ENCODE peak calls at places on chromosomes 7 and 10, in six cellular contexts. X is tibial nerve, D is GM23338, O is WTC11, M is glutamatergic neuron, N is neural crest cell. J is an unnamed sample.

GRCh38 chr10:12333382-12334185 is 15.8 kb upstream of the CAMK1D start:
- DNase-seq in X (peak), D (no peak), O (no peak), M (no peak), N (no peak), J (no peak)

GRCh38 chr10:62851449-62851848 is 35.3 kb upstream of the EGR2 start:
- DNase-seq in X (no peak), D (peak), O (peak), M (no peak), N (no peak), J (no peak)

GRCh38 chr10:25232229-25232628 is 57.4 kb downstream of the GPR158 start:
- DNase-seq in X (no peak), D (no peak), O (no peak), M (no peak), N (no peak), J (no peak)

GRCh38 chr10:62217683-62218082 is 51.0 kb downstream of the RTKN2 start:
- DNase-seq in X (no peak), D (no peak), O (no peak), M (no peak), N (no peak), J (no peak)

GRCh38 chr7:105480931-105481330 is 41.1 kb downstream of the PUS7 start:
- DNase-seq in X (no peak), D (no peak), O (no peak), M (no peak), N (no peak), J (no peak)

GRCh38 chr7:150973571-150974451 is 4.3 kb downstream of the KCNH2 start:
- DNase-seq in X (no peak), D (peak), O (peak), M (peak), N (no peak), J (no peak)

GRCh38 chr10:102175415-102175814 is 23.2 kb downstream of the NOLC1 start:
- DNase-seq in X (no peak), D (no peak), O (no peak), M (no peak), N (no peak), J (no peak)

GRCh38 chr7:13016633-13017324 is 329.3 kb downstream of the ARL4A start:
- DNase-seq in X (no peak), D (peak), O (no peak), M (no peak), N (no peak), J (no peak)

GRCh38 chr7:44309271-44310091 is 15.9 kb downstream of the CAMK2B start:
- DNase-seq in X (no peak), D (peak), O (peak), M (peak), N (peak), J (peak)

GRCh38 chr7:744854-745430 is 17.9 kb upstream of the PRKAR1B start:
- DNase-seq in X (no peak), D (no peak), O (no peak), M (no peak), N (no peak), J (no peak)

DNA sequence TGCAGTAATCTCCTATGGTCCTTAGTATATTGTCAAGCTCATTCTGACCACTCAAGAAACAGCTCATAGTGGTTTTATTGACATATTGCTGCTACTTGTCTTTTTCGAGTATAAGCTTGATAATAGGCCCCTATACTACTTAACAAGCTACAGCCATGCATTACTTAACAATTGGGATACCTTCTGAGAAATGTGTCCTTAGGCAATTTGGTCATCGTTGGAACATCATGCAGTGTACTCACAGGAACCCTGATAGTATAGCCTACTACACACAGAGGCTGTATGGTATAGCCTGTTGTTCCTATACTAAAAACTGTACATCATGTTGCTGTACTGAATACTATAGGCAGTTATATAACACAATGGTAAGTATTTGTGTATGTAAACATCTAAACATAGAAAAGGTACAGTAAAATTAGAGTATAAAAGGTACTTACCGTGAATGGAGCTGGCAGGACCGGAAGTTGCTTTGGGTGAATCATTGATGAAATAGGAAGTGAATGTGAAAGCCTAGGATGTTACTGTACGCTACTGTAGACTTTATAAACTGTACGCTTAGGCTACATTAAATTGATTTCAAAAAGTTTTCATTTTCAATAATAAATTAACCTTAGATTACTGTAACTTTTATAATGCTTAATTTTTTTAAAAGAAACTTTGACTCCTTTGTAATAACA is 160.9 kb downstream of the LRRC4 start:
- DNase-seq in X (no peak), D (no peak), O (no peak), M (no peak), N (no peak), J (no peak)
- TF ChIP-seq CTCF in X (no peak), D (no peak), O (no peak), M (no peak), N (no peak), J (no peak)

GRCh38 chr7:128021361-128021760 is 9.9 kb downstream of the LRRC4 start:
- DNase-seq in X (no peak), D (no peak), O (no peak), M (no peak), N (no peak), J (no peak)

GRCh38 chr7:128019330-128019729 is 11.9 kb downstream of the LRRC4 start:
- DNase-seq in X (no peak), D (peak), O (no peak), M (no peak), N (no peak), J (no peak)

GRCh38 chr7:128017880-128018845 is 13.1 kb downstream of the LRRC4 start:
- DNase-seq in X (no peak), D (no peak), O (no peak), M (no peak), N (no peak), J (no peak)

GRCh38 chr7:128017460-128017859 is 13.8 kb downstream of the LRRC4 start:
- DNase-seq in X (no peak), D (peak), O (no peak), M (no peak), N (no peak), J (no peak)

DNA sequence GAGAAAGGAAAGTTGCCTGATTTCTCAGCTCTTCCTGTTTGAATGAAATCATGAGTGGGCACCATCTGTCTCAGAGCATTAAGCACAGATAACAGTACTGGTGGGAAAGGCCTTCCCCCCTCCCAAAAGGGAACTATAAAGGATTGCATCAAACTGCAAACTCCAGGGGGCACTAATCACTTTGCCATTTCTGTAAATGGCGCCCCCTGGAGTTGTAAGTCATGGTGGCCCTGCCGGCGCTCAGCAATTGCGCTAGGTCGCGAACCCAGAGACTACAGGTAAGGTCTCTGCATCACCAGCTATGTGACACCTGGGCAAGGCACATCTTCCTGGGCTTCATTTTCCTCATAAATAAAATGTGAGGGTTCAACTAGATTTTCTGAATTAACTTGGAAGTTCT is 11.1 kb downstream of the LRRC4 start:
- DNase-seq in X (no peak), D (peak), O (peak), M (no peak), N (no peak), J (no peak)
- TF ChIP-seq CTCF in X (no peak), D (peak), O (peak), M (peak), N (peak), J (peak)

GRCh38 chr7:27171636-27172387 is 2.3 kb downstream of the HOXA10 start:
- DNase-seq in X (no peak), D (peak), O (no peak), M (peak), N (no peak), J (peak)
- TF ChIP-seq CTCF in X (no peak), D (no peak), O (no peak), M (no peak), N (no peak), J (no peak)

DNA sequence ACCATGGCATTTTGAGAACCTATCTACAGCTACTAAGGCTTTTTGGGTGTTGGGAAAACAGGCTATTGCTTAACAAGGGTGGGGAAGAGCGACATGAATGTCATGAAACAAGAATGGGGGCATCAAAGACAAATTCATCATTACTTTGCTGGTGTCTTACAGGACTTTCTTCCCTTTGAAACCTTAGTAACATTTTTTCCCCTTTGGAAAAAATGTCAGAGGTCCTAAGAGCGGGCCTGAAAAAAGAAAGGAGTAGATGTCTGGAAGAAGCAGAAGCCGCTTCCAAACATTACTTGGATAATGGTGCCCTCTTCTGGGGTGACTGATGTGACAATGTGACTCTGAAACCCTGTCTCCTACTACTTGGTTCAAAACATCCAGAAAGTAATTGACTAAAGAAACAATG is 3.8 kb upstream of the DDX50 start:
- DNase-seq in X (peak), D (peak), O (peak), M (peak), N (peak), J (peak)
- TF ChIP-seq CTCF in X (peak), D (peak), O (no peak), M (no peak), N (peak), J (peak)

GRCh38 chr10:74949434-74949833 is 123.0 kb downstream of the KAT6B start:
- DNase-seq in X (no peak), D (no peak), O (no peak), M (no peak), N (no peak), J (no peak)
- TF ChIP-seq CTCF in X (no peak), D (no peak), O (no peak), M (no peak), N (no peak), J (no peak)

DNA sequence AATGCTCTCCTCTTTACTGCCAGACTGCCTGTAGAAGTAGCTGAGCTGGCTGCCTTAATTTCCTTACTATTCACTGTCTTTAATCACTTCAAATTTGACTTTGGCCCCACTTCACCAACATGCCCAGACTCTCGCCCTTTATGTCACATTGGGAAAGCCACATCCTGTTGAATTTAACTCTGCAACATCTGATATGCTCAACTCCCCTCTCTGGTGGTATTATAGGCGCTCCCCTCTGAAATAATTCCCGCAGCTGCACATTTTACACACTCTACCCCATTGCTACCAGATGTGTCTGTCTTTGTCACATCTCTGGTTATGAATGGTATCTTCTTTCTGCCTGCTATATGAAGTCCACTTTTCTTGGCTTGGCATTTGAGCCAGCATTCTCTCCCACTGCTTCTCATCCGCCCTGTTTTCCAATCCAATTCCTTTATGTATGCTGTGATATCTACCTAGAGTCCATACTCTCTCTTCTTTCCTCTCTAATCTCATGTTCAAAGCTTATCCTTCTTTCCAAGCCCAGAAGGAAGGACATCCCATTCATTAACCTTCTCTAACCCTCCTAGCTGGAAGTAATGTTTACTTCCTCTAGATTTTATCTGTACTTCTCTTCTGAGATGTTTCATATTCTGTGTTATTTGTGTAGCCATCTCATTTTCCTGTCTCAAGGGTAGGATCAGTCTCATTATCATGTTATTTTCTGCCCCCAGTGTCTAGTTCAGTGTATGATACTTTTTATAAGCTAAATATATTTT is 134.5 kb downstream of the ST7 start:
- DNase-seq in X (no peak), D (no peak), O (no peak), M (no peak), N (no peak), J (no peak)
- TF ChIP-seq CTCF in X (no peak), D (no peak), O (no peak), M (no peak), N (no peak), J (no peak)

GRCh38 chr7:30473903-30474302 is 4.7 kb downstream of the NOD1 start:
- DNase-seq in X (no peak), D (no peak), O (no peak), M (no peak), N (no peak), J (no peak)

GRCh38 chr7:30472081-30472770 is 6.4 kb downstream of the NOD1 start:
- DNase-seq in X (no peak), D (no peak), O (no peak), M (no peak), N (no peak), J (no peak)

GRCh38 chr7:30473393-30473775 is 5.2 kb downstream of the NOD1 start:
- DNase-seq in X (no peak), D (no peak), O (no peak), M (no peak), N (no peak), J (no peak)

GRCh38 chr7:30474485-30474884 is 4.1 kb downstream of the NOD1 start:
- DNase-seq in X (no peak), D (no peak), O (no peak), M (no peak), N (no peak), J (no peak)

DNA sequence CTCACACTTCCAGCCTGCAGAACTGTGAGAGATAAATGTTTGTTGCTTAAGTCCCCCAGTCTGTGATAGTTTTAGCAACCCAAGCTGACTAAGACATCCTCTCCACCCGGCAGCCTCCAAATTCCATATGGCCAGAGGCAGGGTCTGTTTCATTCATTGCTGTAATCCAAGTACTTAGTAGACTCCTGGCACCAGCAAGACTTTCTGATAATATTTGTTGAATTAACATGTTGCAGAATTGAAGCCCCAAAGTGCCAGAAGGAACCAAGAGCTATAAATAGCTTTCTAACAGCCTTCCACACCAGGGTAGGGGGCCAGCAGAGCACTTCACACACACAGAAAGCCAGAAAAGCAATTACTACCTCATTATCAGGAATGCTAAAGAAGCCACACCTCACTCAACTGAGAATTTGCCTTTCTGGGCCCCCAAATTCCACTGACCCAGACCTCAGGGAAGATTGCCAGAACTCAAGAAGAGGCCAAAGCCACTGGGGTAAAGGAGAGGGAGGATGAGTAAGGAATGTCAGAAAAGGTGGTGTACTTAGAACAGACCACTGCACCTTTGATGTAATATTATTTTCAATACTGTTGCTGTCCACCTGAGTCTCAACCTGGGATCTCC is 5.7 kb downstream of the NOD1 start:
- DNase-seq in X (no peak), D (no peak), O (no peak), M (no peak), N (no peak), J (no peak)
- TF ChIP-seq CTCF in X (no peak), D (no peak), O (no peak), M (no peak), N (no peak), J (no peak)

DNA sequence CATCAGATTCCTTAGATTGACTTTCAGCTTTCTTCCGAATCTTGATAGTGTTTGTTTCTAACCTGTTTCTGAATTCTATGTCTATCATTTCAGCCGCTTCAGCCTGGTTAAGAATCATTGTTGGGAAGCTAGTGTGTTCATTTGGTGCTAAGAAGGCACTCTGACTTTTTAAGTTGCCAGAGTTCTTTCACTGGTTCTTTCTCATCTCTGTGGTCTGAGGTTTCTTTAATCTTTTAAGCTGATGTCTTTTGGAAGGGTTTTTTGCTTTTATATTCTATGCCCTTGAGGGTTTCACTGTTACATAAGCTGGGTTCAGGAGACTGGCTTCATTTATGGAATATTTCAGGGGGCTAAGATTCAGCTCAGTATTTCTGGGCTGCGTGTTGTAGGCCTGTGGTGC is 104.5 kb upstream of the PRSS58 start:
- DNase-seq in X (no peak), D (no peak), O (no peak), M (no peak), N (no peak), J (no peak)
- TF ChIP-seq CTCF in X (no peak), D (no peak), O (no peak), M (no peak), N (no peak), J (no peak)

GRCh38 chr7:140896996-140897395 is 27.7 kb downstream of the BRAF start:
- DNase-seq in X (no peak), D (no peak), O (no peak), M (no peak), N (no peak), J (no peak)

GRCh38 chr7:140901946-140902304 is 22.8 kb downstream of the BRAF start:
- DNase-seq in X (no peak), D (no peak), O (no peak), M (no peak), N (no peak), J (no peak)

GRCh38 chr7:140902305-140902953 is 22.3 kb downstream of the BRAF start:
- DNase-seq in X (no peak), D (no peak), O (no peak), M (no peak), N (no peak), J (no peak)

GRCh38 chr7:140898794-140899548 is 25.8 kb downstream of the BRAF start:
- DNase-seq in X (no peak), D (peak), O (no peak), M (no peak), N (no peak), J (no peak)

DNA sequence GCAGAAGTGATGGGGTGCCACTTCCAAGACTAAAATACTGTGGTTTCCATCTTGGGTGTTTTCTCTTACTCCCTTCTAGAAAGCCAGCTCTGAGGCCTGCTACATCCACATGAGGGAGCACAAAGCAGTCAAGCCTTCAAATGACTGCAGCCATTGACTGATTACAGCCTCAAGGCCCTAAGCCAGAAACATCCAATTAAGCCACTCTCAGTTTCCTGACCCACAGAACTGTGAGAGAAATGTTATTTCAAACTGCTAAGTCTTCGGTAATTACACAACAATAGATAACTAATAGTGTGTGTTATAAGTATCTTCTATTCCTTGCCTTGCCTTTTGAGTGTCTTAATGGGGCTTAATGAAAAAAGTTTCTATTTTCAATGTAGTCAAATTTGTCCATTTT is 24.8 kb downstream of the BRAF start:
- DNase-seq in X (no peak), D (peak), O (no peak), M (no peak), N (no peak), J (no peak)
- TF ChIP-seq CTCF in X (no peak), D (peak), O (no peak), M (no peak), N (no peak), J (no peak)